ENCODE peak calls at places on chromosome 17, in four cellular contexts. Z, I, W and N are unnamed samples.

GRCh38 chr17:38559880-38560230 is 45.9 kb downstream of the SRCIN1 start:
- DNase-seq in Z (no peak), I (no peak), W (no peak), N (no peak)

GRCh38 chr17:57541472-57542394 is 203.4 kb downstream of the CCDC182 start:
- DNase-seq in Z (peak; percentile 91), I (no peak), W (peak; percentile 9), N (no peak)

GRCh38 chr17:48753794-48754499 is 25.4 kb upstream of the HOXB13 start:
- DNase-seq in Z (no peak), I (no peak), W (no peak), N (no peak)

GRCh38 chr17:46158323-46159296 is 34.6 kb downstream of the KANSL1 start:
- DNase-seq in Z (no peak), I (no peak), W (no peak), N (no peak)

GRCh38 chr17:79019631-79020584 is 4.1 kb upstream of the C1QTNF1 start:
- DNase-seq in Z (peak; percentile 91), I (peak; percentile 52), W (peak; percentile 66), N (no peak)

GRCh38 chr17:58870747-58871146 is 115.1 kb downstream of the PPM1E start:
- DNase-seq in Z (peak; percentile 0), I (no peak), W (peak; percentile 17), N (no peak)

GRCh38 chr17:74786411-74787097 is 10.4 kb upstream of the NAT9 start:
- DNase-seq in Z (no peak), I (no peak), W (no peak), N (peak; percentile 85)

GRCh38 chr17:48555183-48555615 is 10.3 kb upstream of the HOXB2 start:
- DNase-seq in Z (peak; percentile 86), I (no peak), W (peak; percentile 8), N (no peak)

GRCh38 chr17:10549108-10549842 is at the start of gene MYH2:
- DNase-seq in Z (no peak), I (no peak), W (no peak), N (no peak)

GRCh38 chr17:37092041-37092440 is 143.3 kb downstream of the AATF start:
- DNase-seq in Z (no peak), I (no peak), W (no peak), N (no peak)

GRCh38 chr17:27351741-27352140 is 57.8 kb downstream of the WSB1 start:
- DNase-seq in Z (peak; percentile 70), I (no peak), W (no peak), N (no peak)
- TF ChIP-seq CTCF in Z (no peak), I (no peak), W (no peak), N (no peak)

DNA sequence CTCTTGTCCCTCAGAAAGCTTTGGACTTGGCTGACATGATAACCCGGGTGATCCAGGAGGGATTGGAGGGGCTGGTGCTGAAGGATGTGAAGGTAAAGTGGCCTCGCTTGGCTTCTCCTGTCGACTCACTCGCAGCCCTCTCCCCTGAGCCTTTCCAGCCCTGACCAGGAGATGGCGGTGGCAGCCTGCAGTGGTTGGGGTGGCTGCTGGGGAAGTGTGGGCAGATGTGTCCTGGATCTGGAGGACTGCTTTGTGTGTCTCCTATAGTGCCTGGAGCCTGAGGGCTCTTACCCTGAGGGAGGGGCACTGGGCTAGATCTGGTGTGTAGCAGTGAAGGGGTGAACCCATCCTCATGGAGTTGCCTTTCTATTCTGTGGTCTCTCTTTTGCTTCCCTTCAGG is 17.9 kb downstream of the LIG3 start:
- DNase-seq in Z (peak; percentile 79), I (peak; percentile 77), W (peak; percentile 83), N (peak; percentile 82)
- TF ChIP-seq CTCF in Z (peak; percentile 90), I (peak; percentile 70), W (peak; percentile 92), N (peak; percentile 89)

GRCh38 chr17:68329331-68329730 is 38.0 kb downstream of the ARSG start:
- DNase-seq in Z (no peak), I (no peak), W (no peak), N (no peak)

GRCh38 chr17:68326681-68327080 is 35.4 kb downstream of the ARSG start:
- DNase-seq in Z (no peak), I (no peak), W (no peak), N (no peak)

GRCh38 chr17:68325961-68326360 is 34.7 kb downstream of the ARSG start:
- DNase-seq in Z (no peak), I (no peak), W (no peak), N (no peak)

GRCh38 chr17:68327823-68328557 is 36.7 kb downstream of the ARSG start:
- DNase-seq in Z (no peak), I (no peak), W (peak; percentile 28), N (no peak)

DNA sequence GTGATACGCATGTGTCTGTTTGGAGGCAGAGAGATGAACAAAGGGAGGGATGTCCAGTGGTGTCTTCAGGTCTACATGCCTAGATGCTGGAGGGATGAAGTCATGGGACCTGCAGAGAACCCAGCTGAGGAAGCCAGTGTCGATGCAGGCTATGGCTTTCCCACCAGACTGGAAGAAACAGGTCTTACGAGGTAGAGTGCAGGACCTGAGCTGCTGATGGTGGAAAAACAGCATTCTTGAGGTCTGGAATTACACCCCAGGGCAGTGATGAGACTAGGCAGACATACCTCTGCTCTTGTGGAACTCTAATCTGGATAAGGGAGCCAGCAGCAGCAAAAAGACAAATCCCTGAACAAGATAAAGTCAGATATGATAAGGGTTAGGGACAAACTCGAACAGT is 37.4 kb downstream of the ARSG start:
- DNase-seq in Z (no peak), I (no peak), W (no peak), N (no peak)
- TF ChIP-seq CTCF in Z (no peak), I (no peak), W (no peak), N (no peak)

GRCh38 chr17:7260601-7261376 is 1.5 kb downstream of the CLDN7 start:
- DNase-seq in Z (no peak), I (peak; percentile 47), W (no peak), N (no peak)

GRCh38 chr17:7261377-7262191 is 694 bp downstream of the CLDN7 start:
- DNase-seq in Z (no peak), I (peak; percentile 34), W (no peak), N (peak; percentile 48)

GRCh38 chr17:7263071-7263800 is 958 bp upstream of the CLDN7 start:
- DNase-seq in Z (no peak), I (peak; percentile 14), W (no peak), N (peak; percentile 52)

GRCh38 chr17:7263801-7264078 is 1.5 kb upstream of the CLDN7 start:
- DNase-seq in Z (no peak), I (no peak), W (no peak), N (no peak)

GRCh38 chr17:7262192-7263070 is at the start of gene CLDN7:
- DNase-seq in Z (no peak), I (peak; percentile 14), W (no peak), N (no peak)
- TF ChIP-seq CTCF in Z (no peak), I (no peak), W (no peak), N (no peak)

GRCh38 chr17:65751263-65751662 is 189.8 kb upstream of the AXIN2 start:
- DNase-seq in Z (no peak), I (no peak), W (no peak), N (no peak)

GRCh38 chr17:65753348-65753747 is 191.9 kb upstream of the AXIN2 start:
- DNase-seq in Z (no peak), I (no peak), W (no peak), N (no peak)

GRCh38 chr17:65749479-65749878 is 188.0 kb upstream of the AXIN2 start:
- DNase-seq in Z (peak; percentile 46), I (no peak), W (no peak), N (no peak)

GRCh38 chr17:65750678-65751077 is 189.2 kb upstream of the AXIN2 start:
- DNase-seq in Z (peak; percentile 87), I (peak; percentile 53), W (no peak), N (no peak)

DNA sequence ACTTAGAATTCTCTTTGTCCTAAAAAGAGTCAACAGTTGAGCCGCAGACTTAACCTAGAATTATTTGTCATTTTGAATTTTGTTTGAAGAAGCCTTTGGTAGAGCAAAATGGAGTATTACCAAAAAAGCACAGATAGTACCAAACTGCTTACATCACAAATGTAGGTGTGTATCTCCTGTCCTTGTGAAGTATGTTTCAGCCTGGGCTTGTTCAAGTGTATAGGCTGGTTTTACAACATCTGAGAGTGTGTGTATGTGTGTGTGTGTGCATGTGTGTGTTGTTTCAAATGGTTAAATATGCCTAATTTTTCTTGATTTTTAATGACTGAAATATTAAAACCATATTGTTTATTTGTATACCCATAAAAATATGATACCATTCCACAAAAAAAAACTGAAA is 188.7 kb upstream of the AXIN2 start:
- DNase-seq in Z (no peak), I (no peak), W (no peak), N (no peak)
- TF ChIP-seq CTCF in Z (no peak), I (no peak), W (no peak), N (no peak)

GRCh38 chr17:50477976-50478375 is 684 bp upstream of the RSAD1 start:
- DNase-seq in Z (no peak), I (no peak), W (no peak), N (no peak)
- TF ChIP-seq CTCF in Z (no peak), I (no peak), W (no peak), N (no peak)

DNA sequence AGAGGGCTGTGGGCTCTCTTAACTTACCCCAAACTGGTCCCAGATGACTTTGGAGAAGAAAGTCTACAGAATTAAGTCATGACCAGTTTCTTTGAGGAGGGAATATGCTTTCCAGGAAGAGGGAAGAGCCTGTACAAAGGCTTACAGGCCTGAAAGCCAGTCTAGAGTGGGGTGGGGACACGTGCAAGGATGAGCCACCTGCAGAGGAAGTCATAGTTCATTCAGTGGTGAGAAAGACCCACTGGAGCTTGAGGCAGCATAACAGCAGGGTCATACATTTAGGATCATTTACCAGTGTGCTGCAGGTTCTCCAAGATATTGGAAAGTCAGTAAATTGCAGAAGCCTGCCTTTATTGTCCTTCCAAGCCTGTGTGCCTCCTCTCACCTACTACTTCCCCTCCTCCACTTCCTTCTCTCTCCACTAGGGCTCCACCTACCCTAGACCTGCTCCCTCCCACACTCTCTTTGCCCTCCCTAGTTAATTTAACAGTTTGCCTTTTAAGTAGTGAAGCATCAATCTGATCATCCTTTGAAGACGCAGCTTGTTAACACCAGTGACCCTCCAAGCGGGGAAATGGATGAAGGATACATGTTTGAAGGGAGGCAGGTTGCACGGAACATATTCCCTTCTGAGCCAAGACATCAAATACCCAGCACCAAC is 40.2 kb downstream of the CDRT15 start:
- DNase-seq in Z (no peak), I (no peak), W (peak; percentile 35), N (no peak)
- TF ChIP-seq CTCF in Z (peak; percentile 9), I (peak; percentile 38), W (peak; percentile 23), N (peak; percentile 35)

GRCh38 chr17:76002100-76002499 is 1.4 kb downstream of the CDK3 start:
- DNase-seq in Z (no peak), I (no peak), W (no peak), N (no peak)
- TF ChIP-seq CTCF in Z (no peak), I (no peak), W (no peak), N (no peak)